ENCODE peak calls at places on chromosomes 4 and X, in six cellular contexts. B is H4; E is H1; U is anterior cingulate cortex; O is CD8-positive, alpha-beta T cell; F is activated CD8-positive, alpha-beta memory T cell treated with anti-CD3 and anti-CD28 coated beads for 48 hours. P is an unnamed sample.

GRCh38 chr4:83276299-83277040 is 8.1 kb downstream of the COQ2 start:
- DNase-seq in E (no peak), O (no peak), F (no peak), B (no peak), U (no peak), P (no peak)

GRCh38 chrX:24720036-24720435 is 26.3 kb downstream of the POLA1 start:
- DNase-seq in B (no peak), U (no peak), F (no peak), E (no peak), O (no peak), P (no peak)

GRCh38 chr4:41146196-41146595 is 68.1 kb downstream of the APBB2 start:
- DNase-seq in E (no peak), B (no peak), U (no peak), F (no peak), O (no peak), P (no peak)

GRCh38 chrX:105837227-105837626 is 14.9 kb downstream of the NRK start:
- DNase-seq in E (no peak), O (no peak), B (peak), U (peak), F (no peak), P (no peak)

GRCh38 chr4:76747613-76748012 is 150.3 kb downstream of the SOWAHB start:
- DNase-seq in F (no peak), E (no peak), O (no peak), U (no peak), B (no peak), P (no peak)

GRCh38 chrX:31546130-31546529 is 474.3 kb upstream of the FTHL17 start:
- DNase-seq in O (no peak), E (no peak), U (no peak), F (no peak), B (peak), P (no peak)

GRCh38 chr4:142840516-142841123 is 5.5 kb downstream of the INPP4B start:
- DNase-seq in F (no peak), O (no peak), U (no peak), B (peak), E (no peak), P (no peak)

GRCh38 chr4:71141125-71141524 is 147.7 kb downstream of the DCK start:
- DNase-seq in O (no peak), E (no peak), B (no peak), U (no peak), F (no peak), P (no peak)

GRCh38 chr4:184028571-184028996 is 123.5 kb downstream of the STOX2 start:
- DNase-seq in E (no peak), U (no peak), O (no peak), B (no peak), F (no peak), P (no peak)

GRCh38 chrX:29687687-29688086 is 527.7 kb upstream of the MAGEB2 start:
- DNase-seq in F (no peak), U (no peak), O (no peak), E (no peak), B (peak), P (no peak)

GRCh38 chrX:56789518-56790070 is 60.6 kb downstream of the NBDY start:
- DNase-seq in F (no peak), B (no peak), U (no peak), E (no peak), O (no peak), P (no peak)

GRCh38 chr4:6448476-6449170 is 23.8 kb downstream of the PPP2R2C start:
- DNase-seq in F (no peak), U (no peak), O (no peak), B (no peak), E (no peak), P (no peak)

GRCh38 chrX:20362268-20363002 is 95.7 kb upstream of the RPS6KA3 start:
- DNase-seq in E (no peak), O (no peak), B (peak), U (no peak), F (no peak), P (no peak)